ENCODE peak calls at places on chromosomes 16 and 17, in eight cellular contexts. I is neural crest cell, T is lower leg skin, Z is tibial artery, C is body of pancreas, J is RWPE1, X is sigmoid colon, E is AG04450. Y is an unnamed sample.

GRCh38 chr16:11989238-11990160 is 13.0 kb downstream of the SNX29 start:
- DNase-seq in J (no peak), E (no peak), I (no peak), T (no peak), X (no peak), C (no peak), Z (no peak), Y (no peak)

GRCh38 chr16:15880434-15880833 is 8.0 kb downstream of the CEP20 start:
- DNase-seq in I (no peak), C (no peak), X (no peak), E (no peak), T (no peak), Z (no peak), J (no peak), Y (no peak)

GRCh38 chr17:9537177-9537776 is 38.3 kb downstream of the STX8 start:
- DNase-seq in Z (no peak), E (no peak), X (no peak), C (peak), I (no peak), J (no peak), T (no peak), Y (no peak)

GRCh38 chr16:24855678-24856077 is 9.9 kb downstream of the SLC5A11 start:
- DNase-seq in I (no peak), X (peak), T (no peak), C (no peak), E (no peak), J (no peak), Z (no peak), Y (no peak)

GRCh38 chr16:19911204-19911603 is 26.6 kb upstream of the GPRC5B start:
- DNase-seq in J (no peak), T (no peak), Z (no peak), C (no peak), I (no peak), E (no peak), X (no peak), Y (no peak)

GRCh38 chr17:17823433-17824118 is 13.2 kb downstream of the SREBF1 start:
- DNase-seq in Z (peak), E (no peak), I (peak), X (peak), C (peak), T (peak), J (peak), Y (peak)

GRCh38 chr17:18117974-18118632 is 9.5 kb downstream of the MYO15A start:
- DNase-seq in J (no peak), Z (no peak), C (no peak), I (no peak), X (no peak), E (no peak), T (no peak), Y (no peak)

GRCh38 chr16:69906838-69907301 is 44.3 kb upstream of the CLEC18A start:
- DNase-seq in T (no peak), X (no peak), C (no peak), J (no peak), Z (no peak), E (peak), I (no peak), Y (no peak)

GRCh38 chr17:50029185-50029584 is 26.7 kb upstream of the ITGA3 start:
- DNase-seq in T (peak), Z (no peak), E (no peak), J (no peak), X (no peak), I (no peak), C (no peak), Y (no peak)

GRCh38 chr16:4984174-4985000 is 26.3 kb downstream of the SEC14L5 start:
- DNase-seq in J (no peak), X (no peak), C (no peak), E (no peak), Z (no peak), T (no peak), I (no peak), Y (no peak)

GRCh38 chr16:19223235-19223847 is 55.3 kb downstream of the SYT17 start:
- DNase-seq in E (no peak), X (no peak), Z (no peak), J (no peak), C (no peak), I (peak), T (no peak), Y (no peak)

GRCh38 chr17:79612468-79613194 is 1.8 kb upstream of the RBFOX3 start:
- DNase-seq in C (peak), E (no peak), X (peak), J (peak), T (no peak), I (peak), Z (no peak), Y (peak)

GRCh38 chr16:24070851-24071250 is 185.3 kb upstream of the CACNG3 start:
- DNase-seq in C (no peak), X (no peak), Z (no peak), J (peak), T (no peak), E (no peak), I (peak), Y (no peak)

GRCh38 chr17:39002991-39003715 is 36.0 kb upstream of the FBXO47 start:
- DNase-seq in J (no peak), T (peak), C (peak), I (no peak), E (no peak), X (peak), Z (peak), Y (no peak)

GRCh38 chr16:64391009-64391663 is 730.7 kb downstream of the CDH11 start:
- DNase-seq in J (peak), C (no peak), X (no peak), E (no peak), Z (no peak), T (no peak), I (no peak), Y (no peak)

GRCh38 chr17:17433260-17433659 is 43.5 kb upstream of the MED9 start:
- DNase-seq in X (no peak), T (no peak), J (no peak), I (no peak), C (no peak), E (no peak), Z (no peak), Y (no peak)

GRCh38 chr16:88013091-88013609 is 61.9 kb downstream of the BANP start:
- DNase-seq in E (no peak), Z (no peak), T (no peak), C (no peak), X (peak), J (no peak), I (no peak), Y (no peak)

GRCh38 chr16:50313596-50314483 is 47.5 kb downstream of the ADCY7 start:
- DNase-seq in X (peak), E (no peak), C (no peak), J (no peak), T (peak), Z (peak), I (no peak), Y (peak)

GRCh38 chr17:28521296-28522085 is 15.3 kb downstream of the FOXN1 start:
- DNase-seq in J (no peak), Z (no peak), C (no peak), I (no peak), T (no peak), X (no peak), E (no peak), Y (no peak)

GRCh38 chr16:30839523-30840227 is 52.7 kb upstream of the ZNF629 start:
- DNase-seq in Z (no peak), I (no peak), C (peak), X (no peak), E (no peak), T (no peak), J (no peak), Y (no peak)

GRCh38 chr16:85491798-85492616 is 121.1 kb upstream of the GSE1 start:
- DNase-seq in C (peak), I (no peak), E (no peak), T (peak), X (peak), Z (peak), J (peak), Y (no peak)

GRCh38 chr17:82970067-82970466 is 109.3 kb upstream of the METRNL start:
- DNase-seq in E (no peak), J (no peak), T (no peak), X (no peak), I (no peak), C (no peak), Z (no peak), Y (no peak)

GRCh38 chr17:69492410-69493071 is 78.0 kb downstream of the MAP2K6 start:
- DNase-seq in C (no peak), X (no peak), I (no peak), J (peak), Z (no peak), E (peak), T (no peak), Y (no peak)

GRCh38 chr16:6125483-6126259 is 1028.1 kb upstream of the EEF2KMT start:
- DNase-seq in I (no peak), C (no peak), Z (no peak), X (no peak), J (no peak), E (no peak), T (no peak), Y (no peak)

GRCh38 chr16:69921125-69921524 is 30.0 kb upstream of the CLEC18A start:
- DNase-seq in E (no peak), X (no peak), J (no peak), Z (no peak), C (no peak), I (no peak), T (no peak), Y (no peak)

GRCh38 chr17:73902416-73903181 is 258.4 kb upstream of the SDK2 start:
- DNase-seq in Z (peak), E (no peak), C (peak), X (no peak), I (no peak), J (no peak), T (no peak), Y (no peak)

GRCh38 chr16:70772493-70772892 is 28.5 kb downstream of the VAC14 start:
- DNase-seq in E (no peak), X (no peak), J (no peak), I (no peak), C (no peak), Z (no peak), T (no peak), Y (no peak)

GRCh38 chr16:50539053-50539615 is 9.1 kb upstream of the NKD1 start:
- DNase-seq in T (no peak), J (no peak), I (peak), Z (no peak), X (no peak), E (no peak), C (no peak), Y (no peak)

GRCh38 chr17:21283482-21284318 is 811 bp upstream of the MAP2K3 start:
- DNase-seq in Z (peak), X (peak), T (peak), J (no peak), E (no peak), I (no peak), C (peak), Y (no peak)

GRCh38 chr16:610513-611381 is 20.0 kb upstream of the WFIKKN1 start:
- DNase-seq in I (no peak), T (no peak), E (no peak), Z (no peak), C (peak), X (peak), J (peak), Y (peak)

GRCh38 chr16:19304670-19305240 is 19.2 kb downstream of the CLEC19A start:
- DNase-seq in I (no peak), E (no peak), T (no peak), X (no peak), Z (no peak), C (no peak), J (peak), Y (no peak)

GRCh38 chr17:57256708-57257112 is 387 bp downstream of the MSI2 start:
- DNase-seq in T (no peak), I (no peak), E (no peak), Z (no peak), C (peak), X (peak), J (peak), Y (no peak)

GRCh38 chr17:16381496-16381820 is 567 bp downstream of the UBB start:
- DNase-seq in C (no peak), J (no peak), I (no peak), T (no peak), Z (no peak), E (no peak), X (no peak), Y (no peak)

GRCh38 chr17:12180644-12181261 is 160.1 kb downstream of the MAP2K4 start:
- DNase-seq in I (peak), Z (no peak), J (peak), E (peak), C (peak), X (no peak), T (no peak), Y (no peak)

GRCh38 chr17:51743477-51743876 is 415.0 kb downstream of the CA10 start:
- DNase-seq in I (no peak), C (no peak), J (no peak), X (no peak), Z (no peak), E (no peak), T (no peak), Y (no peak)

GRCh38 chr17:29590979-29591736 is 1.7 kb upstream of the GIT1 start:
- DNase-seq in C (peak), E (no peak), T (peak), Z (peak), J (peak), X (peak), I (peak), Y (no peak)

GRCh38 chr17:48615212-48615962 is at the start of gene HOXB8:
- DNase-seq in E (no peak), X (no peak), C (no peak), T (no peak), J (no peak), Z (no peak), I (no peak), Y (no peak)

GRCh38 chr16:89550421-89550988 is 10.0 kb upstream of the RPL13 start:
- DNase-seq in I (no peak), C (no peak), J (no peak), E (no peak), T (no peak), Z (no peak), X (no peak), Y (no peak)

GRCh38 chr17:69358688-69359596 is 32.0 kb upstream of the ABCA5 start:
- DNase-seq in E (no peak), Z (no peak), T (no peak), C (no peak), X (no peak), I (no peak), J (no peak), Y (no peak)

GRCh38 chr16:76885776-76886175 is 305.2 kb upstream of the MON1B start:
- DNase-seq in J (no peak), C (no peak), I (no peak), X (no peak), Z (no peak), E (no peak), T (no peak), Y (no peak)

GRCh38 chr16:76879420-76879819 is 311.6 kb upstream of the MON1B start:
- DNase-seq in C (no peak), J (no peak), Z (no peak), T (no peak), X (no peak), I (no peak), E (no peak), Y (no peak)

DNA sequence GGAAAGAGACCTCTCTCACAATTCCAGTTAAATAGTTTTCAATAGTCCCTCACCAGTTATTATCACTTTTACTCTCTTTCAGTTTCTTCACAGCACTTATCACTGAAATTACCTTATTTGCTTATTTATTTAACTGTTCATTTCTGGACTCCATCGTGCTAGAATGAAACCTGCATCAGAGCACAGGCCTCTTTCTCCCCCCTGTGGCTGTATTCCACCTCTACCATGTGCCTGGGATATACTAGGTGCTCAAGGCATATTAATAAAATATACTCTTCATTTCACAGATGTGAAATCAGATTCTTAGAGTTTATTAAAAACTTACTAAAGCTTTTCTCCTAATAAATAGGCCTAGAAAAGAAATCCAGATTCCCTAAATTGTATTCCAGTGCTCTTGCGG is 308.9 kb upstream of the MON1B start:
- DNase-seq in J (peak), X (no peak), E (no peak), T (no peak), Z (no peak), I (no peak), C (no peak), Y (no peak)
- TF ChIP-seq CTCF in J (peak), X (no peak), E (no peak), T (no peak), Z (no peak), I (no peak), C (no peak), Y (no peak)

GRCh38 chr16:66419527-66419926 is 7.6 kb upstream of the BEAN1 start:
- DNase-seq in I (no peak), E (no peak), J (no peak), Z (no peak), X (peak), C (no peak), T (no peak), Y (no peak)
- TF ChIP-seq CTCF in I (no peak), E (peak), J (no peak), Z (no peak), X (no peak), C (no peak), T (no peak), Y (no peak)

DNA sequence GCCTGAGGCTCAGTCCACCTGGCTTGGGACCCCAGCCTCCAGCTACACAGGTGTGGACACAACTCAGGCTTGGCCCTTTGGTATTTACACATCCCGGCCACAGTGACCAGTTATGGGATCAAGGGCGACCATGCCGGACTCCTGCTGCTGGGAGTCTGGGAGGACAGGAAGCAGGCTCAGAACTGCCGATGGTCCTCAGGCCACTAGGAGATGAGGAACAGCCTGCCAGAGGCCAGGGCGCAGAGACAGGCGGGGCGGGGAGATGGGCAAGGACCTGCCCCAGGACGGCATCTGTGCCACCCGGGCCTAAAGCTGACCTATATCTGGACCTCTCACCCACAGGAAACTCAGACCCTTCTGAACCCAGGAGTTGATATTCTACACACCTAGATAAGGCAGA is 12.5 kb downstream of the NXN start:
- DNase-seq in X (no peak), I (no peak), C (no peak), T (no peak), J (no peak), E (no peak), Z (no peak), Y (no peak)
- TF ChIP-seq CTCF in X (no peak), I (no peak), C (no peak), T (no peak), J (no peak), E (no peak), Z (no peak), Y (no peak)

GRCh38 chr16:83818276-83818675 is 10.5 kb downstream of the HSBP1 start:
- DNase-seq in Z (no peak), J (no peak), I (no peak), C (no peak), T (no peak), E (no peak), X (no peak), Y (no peak)
- TF ChIP-seq CTCF in Z (no peak), J (no peak), I (no peak), C (no peak), T (no peak), E (no peak), X (no peak), Y (no peak)

GRCh38 chr17:81907219-81908145 is 3.7 kb downstream of the PCYT2 start:
- DNase-seq in Z (no peak), X (no peak), T (no peak), J (no peak), C (no peak), E (no peak), I (no peak), Y (no peak)
- TF ChIP-seq CTCF in Z (no peak), X (no peak), T (no peak), J (no peak), C (no peak), E (peak), I (no peak), Y (no peak)

GRCh38 chr17:40440166-40440565 is 3.1 kb upstream of the IGFBP4 start:
- DNase-seq in T (no peak), X (no peak), I (no peak), E (no peak), J (no peak), C (no peak), Z (no peak), Y (no peak)

GRCh38 chr17:40443196-40443987 is at the start of gene IGFBP4:
- DNase-seq in T (peak), Z (peak), C (peak), E (no peak), I (peak), X (peak), J (peak), Y (peak)

GRCh38 chr17:40443988-40444899 is 994 bp downstream of the IGFBP4 start:
- DNase-seq in Z (no peak), T (no peak), J (no peak), X (no peak), C (no peak), E (no peak), I (no peak), Y (peak)

GRCh38 chr17:40445769-40446468 is 2.7 kb downstream of the IGFBP4 start:
- DNase-seq in T (no peak), X (no peak), C (no peak), Z (no peak), E (no peak), J (no peak), I (no peak), Y (no peak)

GRCh38 chr17:40442392-40443195 is 656 bp upstream of the IGFBP4 start:
- DNase-seq in J (no peak), C (no peak), X (peak), E (no peak), T (no peak), Z (peak), I (no peak), Y (no peak)
- TF ChIP-seq CTCF in J (no peak), C (no peak), X (peak), E (no peak), T (no peak), Z (no peak), I (no peak), Y (no peak)

GRCh38 chr17:78235885-78236284 is 4.5 kb downstream of the TMEM235 start:
- DNase-seq in I (no peak), Z (no peak), J (no peak), T (no peak), C (no peak), X (no peak), E (no peak), Y (no peak)
- TF ChIP-seq CTCF in I (no peak), Z (no peak), J (no peak), T (no peak), C (no peak), X (no peak), E (no peak), Y (no peak)

GRCh38 chr17:46140645-46141197 is 52.5 kb downstream of the KANSL1 start:
- DNase-seq in Z (no peak), E (no peak), T (no peak), C (no peak), J (no peak), X (no peak), I (no peak), Y (no peak)

GRCh38 chr17:46147167-46147749 is 46.0 kb downstream of the KANSL1 start:
- DNase-seq in X (no peak), Z (no peak), I (no peak), E (no peak), T (no peak), J (no peak), C (no peak), Y (peak)

GRCh38 chr17:46141645-46142044 is 51.6 kb downstream of the KANSL1 start:
- DNase-seq in C (no peak), E (no peak), J (no peak), T (no peak), X (no peak), I (no peak), Z (no peak), Y (no peak)

GRCh38 chr17:46144246-46144645 is 49.0 kb downstream of the KANSL1 start:
- DNase-seq in E (no peak), J (no peak), X (no peak), C (no peak), I (no peak), T (no peak), Z (no peak), Y (no peak)

GRCh38 chr17:46143827-46144236 is 49.4 kb downstream of the KANSL1 start:
- DNase-seq in Z (no peak), X (no peak), E (no peak), C (no peak), J (no peak), T (no peak), I (no peak), Y (no peak)
- TF ChIP-seq CTCF in Z (no peak), X (no peak), E (no peak), C (no peak), J (no peak), T (no peak), I (no peak), Y (no peak)